ENCODE peak calls at places on chromosomes 3 and 15, in four cellular contexts. One of them, this sample, is unnamed.

GRCh38 chr15:48800245-48800644 is 10.6 kb downstream of the CEP152 start:
- DNase-seq in GM12878: no peak
- DNase-seq in WTC11: no peak
- DNase-seq in HepG2: peak; percentile 75
- DNase-seq in this sample: no peak

GRCh38 chr15:29888651-29889050 is 66.4 kb upstream of the TJP1 start:
- DNase-seq in GM12878: no peak
- DNase-seq in WTC11: peak; percentile 33
- DNase-seq in HepG2: no peak
- DNase-seq in this sample: no peak

GRCh38 chr15:23504003-23504402 is 57.0 kb upstream of the GOLGA6L2 start:
- DNase-seq in GM12878: no peak
- DNase-seq in WTC11: no peak
- DNase-seq in HepG2: no peak
- DNase-seq in this sample: no peak

GRCh38 chr15:80878867-80879250 is 99.7 kb downstream of the CEMIP start:
- DNase-seq in GM12878: no peak
- DNase-seq in WTC11: no peak
- DNase-seq in HepG2: no peak
- DNase-seq in this sample: no peak

GRCh38 chr3:73511555-73511954 is 113.2 kb downstream of the PDZRN3 start:
- DNase-seq in GM12878: no peak
- DNase-seq in WTC11: no peak
- DNase-seq in HepG2: no peak
- DNase-seq in this sample: no peak

GRCh38 chr3:149784064-149784704 is 8.2 kb downstream of the ANKUB1 start:
- DNase-seq in GM12878: no peak
- DNase-seq in WTC11: no peak
- DNase-seq in HepG2: no peak
- DNase-seq in this sample: no peak

GRCh38 chr3:121491683-121492082 is 54.1 kb downstream of the POLQ start:
- DNase-seq in GM12878: no peak
- DNase-seq in WTC11: peak; percentile 28
- DNase-seq in HepG2: no peak
- DNase-seq in this sample: no peak

GRCh38 chr15:77852241-77853007 is 219.7 kb upstream of the LINGO1 start:
- DNase-seq in GM12878: no peak
- DNase-seq in WTC11: no peak
- DNase-seq in HepG2: no peak
- DNase-seq in this sample: no peak

GRCh38 chr15:76929011-76929760 is 2.4 kb upstream of the RCN2 start:
- DNase-seq in GM12878: no peak
- DNase-seq in WTC11: no peak
- DNase-seq in HepG2: no peak
- DNase-seq in this sample: no peak

GRCh38 chr3:33074217-33075067 is 22.5 kb downstream of the GLB1 start:
- DNase-seq in GM12878: no peak
- DNase-seq in WTC11: peak; percentile 79
- DNase-seq in HepG2: peak; percentile 58
- DNase-seq in this sample: peak; percentile 93

GRCh38 chr15:66848666-66849392 is 146.8 kb downstream of the SMAD6 start:
- DNase-seq in GM12878: no peak
- DNase-seq in WTC11: no peak
- DNase-seq in HepG2: no peak
- DNase-seq in this sample: no peak

GRCh38 chr3:14685204-14685603 is 10.3 kb downstream of the C3orf20 start:
- DNase-seq in GM12878: no peak
- DNase-seq in WTC11: no peak
- DNase-seq in HepG2: no peak
- DNase-seq in this sample: no peak

GRCh38 chr3:151896662-151897012 is 23.2 kb downstream of the SUCNR1 start:
- DNase-seq in GM12878: no peak
- DNase-seq in WTC11: no peak
- DNase-seq in HepG2: no peak
- DNase-seq in this sample: no peak

GRCh38 chr15:41019174-41019573 is 65.9 kb downstream of the CHAC1 start:
- DNase-seq in GM12878: no peak
- DNase-seq in WTC11: no peak
- DNase-seq in HepG2: no peak
- DNase-seq in this sample: no peak

GRCh38 chr15:83207622-83208356 is at the start of gene HDGFL3:
- DNase-seq in GM12878: no peak
- DNase-seq in WTC11: peak; percentile 60
- DNase-seq in HepG2: no peak
- DNase-seq in this sample: peak; percentile 74

GRCh38 chr15:39931615-39932014 is 2.3 kb upstream of the EIF2AK4 start:
- DNase-seq in GM12878: no peak
- DNase-seq in WTC11: no peak
- DNase-seq in HepG2: no peak
- DNase-seq in this sample: no peak

GRCh38 chr15:74525946-74526345 is 15.1 kb upstream of the ARID3B start:
- DNase-seq in GM12878: no peak
- DNase-seq in WTC11: no peak
- DNase-seq in HepG2: no peak
- DNase-seq in this sample: no peak

GRCh38 chr3:71672302-71672701 is 52.9 kb downstream of the EIF4E3 start:
- DNase-seq in GM12878: no peak
- DNase-seq in WTC11: no peak
- DNase-seq in HepG2: no peak
- DNase-seq in this sample: no peak

GRCh38 chr15:63340353-63340752 is 41.3 kb downstream of the CA12 start:
- DNase-seq in GM12878: no peak
- DNase-seq in WTC11: no peak
- DNase-seq in HepG2: no peak
- DNase-seq in this sample: no peak

GRCh38 chr15:80174017-80174746 is 21.4 kb downstream of the FAH start:
- DNase-seq in GM12878: no peak
- DNase-seq in WTC11: no peak
- DNase-seq in HepG2: no peak
- DNase-seq in this sample: no peak

GRCh38 chr3:30679045-30679444 is 72.6 kb downstream of the TGFBR2 start:
- DNase-seq in GM12878: no peak
- DNase-seq in WTC11: no peak
- DNase-seq in HepG2: no peak
- DNase-seq in this sample: no peak

GRCh38 chr3:124298951-124299350 is 307.0 kb upstream of the ROPN1 start:
- DNase-seq in GM12878: peak; percentile 33
- DNase-seq in WTC11: no peak
- DNase-seq in HepG2: no peak
- DNase-seq in this sample: no peak

GRCh38 chr15:28128036-28128435 is 28.9 kb upstream of the OCA2 start:
- DNase-seq in GM12878: no peak
- DNase-seq in WTC11: no peak
- DNase-seq in HepG2: no peak
- DNase-seq in this sample: no peak

GRCh38 chr3:142863010-142863787 is 25.7 kb downstream of the PCOLCE2 start:
- DNase-seq in GM12878: no peak
- DNase-seq in WTC11: no peak
- DNase-seq in HepG2: no peak
- DNase-seq in this sample: no peak

GRCh38 chr3:25576836-25577454 is 87.8 kb downstream of the TOP2B start:
- DNase-seq in GM12878: no peak
- DNase-seq in WTC11: peak; percentile 65
- DNase-seq in HepG2: no peak
- DNase-seq in this sample: no peak

GRCh38 chr3:178304758-178305157 is 231.5 kb upstream of the KCNMB2 start:
- DNase-seq in GM12878: no peak
- DNase-seq in WTC11: no peak
- DNase-seq in HepG2: no peak
- DNase-seq in this sample: no peak

GRCh38 chr3:45055411-45056143 is 29.5 kb downstream of the CLEC3B start:
- DNase-seq in GM12878: no peak
- DNase-seq in WTC11: peak; percentile 34
- DNase-seq in HepG2: peak; percentile 65
- DNase-seq in this sample: peak; percentile 23

GRCh38 chr3:186413615-186414415 is 51.8 kb upstream of the DGKG start:
- DNase-seq in GM12878: peak; percentile 17
- DNase-seq in WTC11: peak; percentile 45
- DNase-seq in HepG2: no peak
- DNase-seq in this sample: peak; percentile 4

DNA sequence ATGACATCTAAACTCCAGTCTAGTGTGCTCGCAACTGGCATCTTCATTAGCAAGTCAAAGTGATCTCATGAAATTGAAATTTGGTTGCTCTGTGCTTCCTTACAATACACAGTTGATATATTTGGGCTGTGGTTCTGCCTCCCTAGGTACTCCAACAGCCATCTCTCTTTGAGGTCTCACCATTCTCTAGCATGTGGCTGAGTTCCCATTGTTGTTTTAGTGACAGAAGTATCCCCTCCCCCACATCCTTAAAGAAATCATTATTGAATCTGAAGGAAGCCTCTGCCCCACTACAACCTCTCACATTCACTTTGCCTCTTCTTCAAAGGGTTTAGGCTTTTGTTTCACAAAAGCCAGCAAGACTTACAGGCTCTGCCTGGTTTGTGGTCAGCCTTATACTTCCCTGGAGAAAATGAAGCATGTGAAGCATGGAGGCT is 516.5 kb downstream of the NLGN1 start:
- DNase-seq in GM12878: no peak
- DNase-seq in WTC11: no peak
- DNase-seq in HepG2: no peak
- DNase-seq in this sample: no peak
- TF ChIP-seq ESRRA in GM12878: no peak
- TF ChIP-seq ESRRA in WTC11: no peak
- TF ChIP-seq ESRRA in HepG2: no peak
- TF ChIP-seq ESRRA in this sample: no peak

GRCh38 chr15:59367022-59367451 is 5.6 kb downstream of the MYO1E start:
- DNase-seq in GM12878: no peak
- DNase-seq in WTC11: no peak
- DNase-seq in HepG2: no peak
- DNase-seq in this sample: no peak
- TF ChIP-seq ESRRA in GM12878: no peak
- TF ChIP-seq ESRRA in WTC11: no peak
- TF ChIP-seq ESRRA in HepG2: no peak
- TF ChIP-seq ESRRA in this sample: no peak

GRCh38 chr3:128559486-128560225 is 66.7 kb upstream of the GATA2 start:
- DNase-seq in GM12878: no peak
- DNase-seq in WTC11: no peak
- DNase-seq in HepG2: no peak
- DNase-seq in this sample: no peak
- TF ChIP-seq ESRRA in GM12878: no peak
- TF ChIP-seq ESRRA in WTC11: no peak
- TF ChIP-seq ESRRA in HepG2: no peak
- TF ChIP-seq ESRRA in this sample: no peak

GRCh38 chr15:69592954-69593353 is 140.3 kb downstream of the RPLP1 start:
- DNase-seq in GM12878: no peak
- DNase-seq in WTC11: no peak
- DNase-seq in HepG2: no peak
- DNase-seq in this sample: no peak
- TF ChIP-seq ESRRA in GM12878: no peak
- TF ChIP-seq ESRRA in WTC11: no peak
- TF ChIP-seq ESRRA in HepG2: no peak
- TF ChIP-seq ESRRA in this sample: no peak

DNA sequence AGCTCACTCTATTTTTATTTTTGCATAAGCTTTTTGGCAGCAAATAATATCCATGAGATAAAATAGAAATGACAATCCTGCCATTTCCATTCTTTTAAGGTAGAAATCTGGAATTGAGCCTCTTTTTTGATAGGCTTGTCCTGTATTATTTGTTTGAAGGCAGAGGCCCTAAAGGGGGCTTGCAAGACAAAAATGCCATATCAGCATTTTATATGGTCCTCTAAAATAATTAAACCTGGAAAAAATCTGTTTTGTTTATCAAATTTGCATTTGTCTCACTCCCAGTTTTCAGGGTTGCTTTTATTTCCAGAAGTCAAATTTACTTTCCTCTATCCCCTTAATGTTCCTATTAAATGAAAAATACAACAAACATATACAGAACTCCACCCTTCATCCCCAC is 134.9 kb upstream of the GAP43 start:
- DNase-seq in GM12878: no peak
- DNase-seq in WTC11: no peak
- DNase-seq in HepG2: no peak
- DNase-seq in this sample: no peak
- TF ChIP-seq ESRRA in GM12878: no peak
- TF ChIP-seq ESRRA in WTC11: no peak
- TF ChIP-seq ESRRA in HepG2: no peak
- TF ChIP-seq ESRRA in this sample: no peak

DNA sequence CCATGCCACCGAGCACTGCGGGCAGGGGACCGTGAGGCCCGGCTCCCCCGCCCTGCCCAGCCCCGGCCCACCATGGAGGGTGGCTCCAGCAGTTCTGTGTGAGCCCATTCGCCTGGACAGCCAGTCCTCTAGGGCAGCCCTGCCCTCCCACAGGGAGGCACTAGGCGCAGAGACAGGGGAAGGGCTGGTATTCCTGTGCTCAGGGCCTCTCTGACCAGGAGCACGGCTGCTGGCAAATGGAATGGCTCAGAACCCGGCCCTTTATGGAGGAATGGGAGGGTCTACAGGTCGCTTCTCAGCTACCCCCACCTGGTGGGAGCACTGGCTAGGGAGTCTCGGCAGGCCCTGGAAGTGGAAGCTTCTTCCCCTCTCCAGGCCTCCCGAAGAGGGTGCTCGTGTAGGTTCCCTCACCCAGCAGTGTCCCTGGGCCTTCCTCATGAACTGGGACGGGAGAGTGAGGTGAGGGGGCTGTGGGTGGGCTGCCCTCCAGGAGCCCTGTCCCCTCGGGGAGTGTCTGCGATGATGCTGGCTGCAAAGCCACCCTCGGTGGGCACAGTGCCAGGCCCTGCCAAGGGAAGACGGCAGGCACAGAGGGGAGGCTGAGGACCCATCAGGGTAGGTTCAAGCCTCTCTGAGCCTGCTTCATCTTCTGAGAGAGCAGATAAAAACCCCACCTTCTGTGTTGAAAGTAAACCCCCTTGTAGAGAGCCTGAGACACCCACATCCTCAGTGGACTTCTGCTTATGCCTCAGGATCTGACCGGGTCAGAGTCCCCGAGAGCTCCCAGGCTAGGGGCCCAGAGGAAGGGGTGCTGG is 1.5 kb downstream of the MELTF start:
- DNase-seq in GM12878: no peak
- DNase-seq in WTC11: no peak
- DNase-seq in HepG2: no peak
- DNase-seq in this sample: no peak
- TF ChIP-seq ESRRA in GM12878: no peak
- TF ChIP-seq ESRRA in WTC11: no peak
- TF ChIP-seq ESRRA in HepG2: no peak
- TF ChIP-seq ESRRA in this sample: no peak

DNA sequence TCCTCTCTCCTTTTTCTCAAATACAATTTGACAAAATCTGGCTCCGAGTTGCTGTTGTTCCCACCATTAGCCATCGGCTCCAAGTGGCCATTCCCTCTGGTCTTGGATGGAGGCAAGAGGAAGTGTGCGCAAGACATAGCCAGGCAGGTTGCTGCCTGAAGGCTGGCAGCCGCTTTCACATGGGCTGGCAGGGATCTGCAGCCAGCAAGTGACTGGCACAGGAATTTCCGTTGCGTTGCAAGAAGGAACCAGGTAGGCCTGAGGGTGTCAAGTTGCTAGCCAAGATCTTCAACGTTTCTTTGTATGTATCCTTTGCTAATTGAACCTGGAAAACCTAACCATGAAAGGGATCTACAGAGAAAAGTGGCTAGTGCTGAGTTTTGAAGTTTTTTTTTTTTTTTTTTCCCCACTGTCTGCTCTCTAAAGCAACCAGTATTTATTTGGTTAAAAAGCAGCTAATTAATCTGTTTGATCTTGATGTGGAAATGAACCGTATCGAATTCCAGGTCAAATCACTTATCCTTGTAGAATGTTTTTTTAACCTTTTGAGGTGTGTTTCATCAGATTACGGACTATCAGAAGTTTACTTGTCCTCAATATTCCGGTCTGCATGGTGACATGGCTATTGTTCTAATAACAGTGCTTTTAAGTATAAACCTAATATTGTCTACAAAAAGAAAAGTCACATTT is 117.1 kb downstream of the FNDC3B start:
- DNase-seq in GM12878: no peak
- DNase-seq in WTC11: peak; percentile 35
- DNase-seq in HepG2: no peak
- DNase-seq in this sample: peak; percentile 42
- TF ChIP-seq ESRRA in GM12878: no peak
- TF ChIP-seq ESRRA in WTC11: no peak
- TF ChIP-seq ESRRA in HepG2: no peak
- TF ChIP-seq ESRRA in this sample: no peak

This sample was measured in A549.